ENCODE peak calls at places on chromosomes 16 and 17, in nine cellular contexts. H is HFF-Myc, Z is small intestine, E is Peyer's patch, Y is cardiac fibroblast, L is body of pancreas, C is MM.1S, J is testis, I is thoracic aorta. N is an unnamed sample.

GRCh38 chr16:2470603-2471015 is 488 bp upstream of the NTN3 start:
- DNase-seq in L (no peak), C (no peak), Y (no peak), H (no peak), J (no peak), I (no peak), E (no peak), Z (no peak), N (no peak)

GRCh38 chr17:65783845-65784334 is 222.4 kb upstream of the AXIN2 start:
- DNase-seq in I (no peak), J (no peak), Z (peak; percentile 90), H (peak; percentile 56), Y (peak; percentile 91), C (no peak), E (no peak), L (no peak), N (peak; percentile 90)

GRCh38 chr16:80948886-80949502 is 57.7 kb downstream of the CMC2 start:
- DNase-seq in C (no peak), I (no peak), H (no peak), J (peak; percentile 79), Z (peak; percentile 51), Y (peak; percentile 66), E (peak; percentile 62), L (peak; percentile 48), N (peak; percentile 47)

GRCh38 chr17:50926523-50926922 is 60.4 kb upstream of the TOB1 start:
- DNase-seq in L (no peak), E (no peak), J (no peak), Y (no peak), I (no peak), Z (no peak), C (no peak), H (no peak), N (no peak)

GRCh38 chr17:12472613-12473173 is 193.0 kb upstream of the MYOCD start:
- DNase-seq in I (no peak), Y (no peak), E (no peak), C (no peak), H (no peak), J (no peak), Z (no peak), L (no peak), N (no peak)

GRCh38 chr16:70522216-70523000 is 946 bp downstream of the COG4 start:
- DNase-seq in E (no peak), Y (no peak), L (no peak), H (no peak), C (peak; percentile 79), I (no peak), Z (no peak), J (no peak), N (no peak)

GRCh38 chr16:27745348-27745747 is 195.4 kb downstream of the KATNIP start:
- DNase-seq in I (no peak), E (no peak), L (no peak), J (no peak), Y (peak; percentile 46), H (peak; percentile 16), C (no peak), Z (no peak), N (no peak)

GRCh38 chr16:2148714-2149629 is 547 bp downstream of the RAB26 start:
- DNase-seq in I (no peak), J (no peak), Z (peak; percentile 23), L (peak; percentile 64), Y (no peak), E (no peak), H (no peak), C (peak; percentile 42), N (no peak)

GRCh38 chr17:17347234-17347955 is 44.2 kb downstream of the NT5M start:
- DNase-seq in J (no peak), Y (no peak), I (no peak), C (no peak), E (peak; percentile 31), L (no peak), H (no peak), Z (no peak), N (no peak)

GRCh38 chr17:75619506-75620431 is 13.5 kb upstream of the SMIM5 start:
- DNase-seq in E (no peak), C (peak; percentile 30), I (no peak), Z (no peak), J (no peak), H (no peak), L (peak; percentile 16), Y (peak; percentile 43), N (peak; percentile 29)

GRCh38 chr16:6331770-6332169 is 1000.9 kb upstream of the RBFOX1 start:
- DNase-seq in Z (no peak), I (no peak), J (no peak), L (no peak), C (no peak), Y (no peak), E (no peak), H (no peak), N (no peak)

GRCh38 chr17:44321246-44322120 is 3.1 kb downstream of the SLC25A39 start:
- DNase-seq in I (no peak), Z (no peak), E (no peak), H (no peak), C (no peak), L (no peak), J (no peak), Y (no peak), N (no peak)

DNA sequence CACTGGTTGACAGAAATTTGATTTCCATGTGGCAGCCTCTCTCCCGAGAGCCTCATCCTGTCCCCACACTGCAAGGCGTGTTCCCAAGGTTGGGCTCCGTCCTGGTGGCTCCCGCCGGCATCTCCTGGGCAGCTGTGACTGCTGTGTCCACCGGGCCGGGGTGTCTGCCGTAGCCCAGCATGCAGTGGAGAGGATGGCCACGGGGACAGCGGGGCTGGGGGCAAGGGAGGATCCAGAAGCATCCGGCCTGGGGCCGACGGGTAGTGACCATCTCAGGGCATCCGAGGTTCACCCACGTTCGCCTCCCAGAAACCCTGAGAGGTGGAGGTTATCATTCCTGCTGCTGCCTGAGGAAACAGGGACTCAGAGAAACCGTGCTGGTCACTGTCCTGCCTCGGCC is 7.3 kb upstream of the RAB40B start:
- DNase-seq in Z (no peak), L (no peak), Y (no peak), I (no peak), E (no peak), J (no peak), H (no peak), C (no peak), N (no peak)
- H3K4me3 ChIP-seq in Z (no peak overlapping the region), L (no peak overlapping the region), Y (no peak overlapping the region), I (no peak overlapping the region), E (no peak overlapping the region), J (no peak overlapping the region), H (no peak overlapping the region), C (no peak overlapping the region), N (no peak overlapping the region)

DNA sequence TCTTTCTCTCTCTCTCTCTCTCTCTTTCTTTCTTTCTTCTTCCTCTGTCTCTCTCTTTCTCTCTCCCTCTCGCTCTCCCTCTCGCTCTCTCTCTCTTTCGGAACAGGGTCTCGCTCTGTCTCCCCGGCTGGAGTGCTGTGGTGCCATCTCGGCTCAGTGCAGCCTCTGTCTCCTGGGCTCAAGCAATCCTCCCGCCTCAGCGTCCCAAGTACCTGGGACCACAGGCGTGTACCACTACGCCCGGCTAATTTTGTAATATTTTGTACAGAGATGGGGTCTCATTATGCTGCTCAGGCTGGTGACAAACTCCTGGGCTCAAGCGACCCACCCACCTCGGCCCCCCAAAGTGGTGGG is 12.7 kb upstream of the KLHDC4 start:
- DNase-seq in Y (no peak), Z (no peak), J (no peak), H (no peak), I (no peak), E (no peak), L (no peak), C (no peak), N (no peak)
- H3K4me3 ChIP-seq in Y (no peak overlapping the region), Z (no peak overlapping the region), J (no peak overlapping the region), H (no peak overlapping the region), I (no peak overlapping the region), E (no peak overlapping the region), L (no peak overlapping the region), C (peak overlapping the region; percentile 28), N (no peak overlapping the region)

GRCh38 chr17:33575046-33575445 is 282.0 kb upstream of the ASIC2 start:
- DNase-seq in Z (no peak), Y (no peak), H (no peak), I (no peak), E (no peak), L (no peak), C (no peak), J (no peak), N (no peak)

DNA sequence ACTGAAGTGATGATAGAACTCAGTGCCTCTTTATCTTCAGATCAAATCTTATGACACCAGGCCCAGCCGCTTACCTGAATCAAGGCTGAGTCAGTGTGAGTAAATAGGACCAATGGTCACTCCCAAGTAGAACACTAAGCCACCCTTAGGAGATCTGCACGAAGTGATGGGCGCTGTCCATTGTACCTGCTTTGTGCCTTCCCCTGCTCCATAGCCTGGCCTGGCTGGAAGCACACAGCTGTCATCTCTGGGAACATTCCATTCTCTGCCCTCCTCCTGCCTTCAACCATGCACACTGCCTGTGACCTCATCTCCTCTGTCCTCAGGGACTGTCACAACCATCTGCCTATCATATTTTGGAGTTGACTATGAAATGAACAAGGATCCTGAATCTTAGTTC is 279.5 kb upstream of the ASIC2 start:
- DNase-seq in C (no peak), L (no peak), J (no peak), Y (no peak), I (no peak), H (no peak), E (no peak), Z (no peak), N (no peak)
- H3K4me3 ChIP-seq in C (no peak overlapping the region), L (no peak overlapping the region), J (no peak overlapping the region), Y (no peak overlapping the region), I (no peak overlapping the region), H (no peak overlapping the region), E (no peak overlapping the region), Z (no peak overlapping the region), N (no peak overlapping the region)

GRCh38 chr17:68909066-68909465 is 46.1 kb downstream of the ABCA8 start:
- DNase-seq in E (peak; percentile 63), H (peak; percentile 86), Z (peak; percentile 22), Y (peak; percentile 94), C (no peak), J (peak; percentile 30), L (peak; percentile 55), I (no peak), N (peak; percentile 97)

GRCh38 chr17:68908045-68908444 is 47.1 kb downstream of the ABCA8 start:
- DNase-seq in J (no peak), Y (no peak), H (no peak), L (no peak), Z (no peak), C (no peak), I (no peak), E (no peak), N (no peak)

GRCh38 chr17:68910256-68910705 is 44.9 kb downstream of the ABCA8 start:
- DNase-seq in Y (peak; percentile 57), H (no peak), J (peak; percentile 61), I (no peak), C (no peak), L (peak; percentile 7), E (no peak), Z (no peak), N (no peak)

GRCh38 chr17:68903294-68903693 is 51.9 kb downstream of the ABCA8 start:
- DNase-seq in C (no peak), I (no peak), H (no peak), E (no peak), Z (no peak), L (no peak), J (no peak), Y (no peak), N (no peak)

DNA sequence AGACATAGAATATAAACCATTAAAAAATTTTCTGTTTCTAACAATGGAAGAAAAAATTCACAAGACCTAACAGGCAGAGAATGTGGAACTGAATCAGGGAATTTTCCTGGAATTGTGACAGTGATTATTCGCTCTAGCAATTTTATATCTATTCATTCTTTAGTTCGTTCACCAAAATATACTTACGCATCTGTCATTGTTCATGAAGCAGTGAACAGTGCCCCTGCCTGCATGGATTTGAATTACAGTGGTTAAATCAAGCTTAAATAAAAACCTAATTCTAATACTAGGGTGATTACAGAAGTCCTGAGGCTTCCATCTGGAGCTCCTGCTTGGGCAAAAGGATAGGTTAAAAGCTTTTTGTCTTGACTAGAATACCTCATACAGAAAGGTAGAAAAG is 48.6 kb downstream of the ABCA8 start:
- DNase-seq in C (peak; percentile 7), J (no peak), L (peak; percentile 4), Z (peak; percentile 2), H (no peak), Y (peak; percentile 52), I (no peak), E (no peak), N (no peak)
- H3K4me3 ChIP-seq in C (no peak overlapping the region), J (no peak overlapping the region), L (no peak overlapping the region), Z (no peak overlapping the region), H (no peak overlapping the region), Y (no peak overlapping the region), I (no peak overlapping the region), E (no peak overlapping the region), N (no peak overlapping the region)

N was measured in AG10803.